ENCODE peak calls at places on chromosomes 13 and 19, in eight cellular contexts. One of them, this sample, is unnamed. For H3K9me3, the result is how much of the 10 kb centered on the place peaks cover.

GRCh38 chr13:96898212-96898611 is 96.1 kb downstream of the OXGR1 start:
- DNase-seq in fibroblast of lung: peak
- DNase-seq in IMR-90: no peak
- DNase-seq in neural progenitor cell: no peak
- DNase-seq in astrocyte: peak
- DNase-seq in neuronal stem cell: no peak
- DNase-seq in trophoblast cell: no peak
- DNase-seq in DND-41: no peak
- DNase-seq in this sample: no peak

GRCh38 chr13:110628952-110629701 is 13.8 kb downstream of the NAXD start:
- DNase-seq in astrocyte: peak
- DNase-seq in DND-41: no peak
- DNase-seq in trophoblast cell: peak
- DNase-seq in neural progenitor cell: no peak
- DNase-seq in fibroblast of lung: peak
- DNase-seq in IMR-90: no peak
- DNase-seq in neuronal stem cell: no peak
- DNase-seq in this sample: peak

GRCh38 chr13:112083971-112084370 is 17.0 kb downstream of the SOX1 start:
- DNase-seq in neuronal stem cell: no peak
- DNase-seq in astrocyte: no peak
- DNase-seq in IMR-90: no peak
- DNase-seq in DND-41: no peak
- DNase-seq in trophoblast cell: no peak
- DNase-seq in neural progenitor cell: no peak
- DNase-seq in fibroblast of lung: no peak
- DNase-seq in this sample: no peak

GRCh38 chr13:98571955-98572662 is 4.8 kb downstream of the STK24 start:
- DNase-seq in trophoblast cell: no peak
- DNase-seq in IMR-90: peak
- DNase-seq in fibroblast of lung: peak
- DNase-seq in astrocyte: peak
- DNase-seq in DND-41: peak
- DNase-seq in neuronal stem cell: no peak
- DNase-seq in neural progenitor cell: no peak
- DNase-seq in this sample: no peak

GRCh38 chr13:72072223-72072622 is 205.2 kb upstream of the DACH1 start:
- DNase-seq in IMR-90: no peak
- DNase-seq in fibroblast of lung: no peak
- DNase-seq in trophoblast cell: no peak
- DNase-seq in neural progenitor cell: no peak
- DNase-seq in astrocyte: no peak
- DNase-seq in DND-41: no peak
- DNase-seq in neuronal stem cell: no peak
- DNase-seq in this sample: no peak

GRCh38 chr19:3027981-3028304 is 1.1 kb downstream of the TLE2 start:
- DNase-seq in astrocyte: no peak
- DNase-seq in DND-41: no peak
- DNase-seq in neuronal stem cell: no peak
- DNase-seq in fibroblast of lung: no peak
- DNase-seq in neural progenitor cell: no peak
- DNase-seq in trophoblast cell: no peak
- DNase-seq in IMR-90: no peak
- DNase-seq in this sample: no peak

GRCh38 chr13:82147526-82147925 is 1734.7 kb downstream of the SLITRK1 start:
- DNase-seq in IMR-90: no peak
- DNase-seq in astrocyte: no peak
- DNase-seq in neural progenitor cell: no peak
- DNase-seq in fibroblast of lung: no peak
- DNase-seq in DND-41: no peak
- DNase-seq in neuronal stem cell: no peak
- DNase-seq in trophoblast cell: no peak
- DNase-seq in this sample: no peak

GRCh38 chr13:30985637-30986205 is 53.3 kb downstream of the TEX26 start:
- DNase-seq in neural progenitor cell: no peak
- DNase-seq in DND-41: no peak
- DNase-seq in astrocyte: peak
- DNase-seq in neuronal stem cell: no peak
- DNase-seq in IMR-90: peak
- DNase-seq in trophoblast cell: no peak
- DNase-seq in fibroblast of lung: peak
- DNase-seq in this sample: no peak

GRCh38 chr19:51460164-51460992 is 2.1 kb upstream of the SIGLEC8 start:
- DNase-seq in astrocyte: no peak
- DNase-seq in neural progenitor cell: peak
- DNase-seq in IMR-90: peak
- DNase-seq in trophoblast cell: peak
- DNase-seq in DND-41: no peak
- DNase-seq in neuronal stem cell: no peak
- DNase-seq in fibroblast of lung: no peak
- DNase-seq in this sample: peak

GRCh38 chr19:33459691-33460090 is 61.9 kb downstream of the PEPD start:
- DNase-seq in neuronal stem cell: no peak
- DNase-seq in IMR-90: no peak
- DNase-seq in astrocyte: no peak
- DNase-seq in neural progenitor cell: no peak
- DNase-seq in fibroblast of lung: no peak
- DNase-seq in DND-41: no peak
- DNase-seq in trophoblast cell: no peak
- DNase-seq in this sample: peak

GRCh38 chr13:113776231-113777125 is 17.5 kb downstream of the TMEM255B start:
- DNase-seq in DND-41: no peak
- DNase-seq in trophoblast cell: no peak
- DNase-seq in IMR-90: no peak
- DNase-seq in fibroblast of lung: no peak
- DNase-seq in neural progenitor cell: no peak
- DNase-seq in neuronal stem cell: no peak
- DNase-seq in astrocyte: no peak
- DNase-seq in this sample: no peak

GRCh38 chr13:48234652-48235099 is 1.7 kb downstream of the ITM2B start:
- DNase-seq in IMR-90: no peak
- DNase-seq in astrocyte: no peak
- DNase-seq in fibroblast of lung: no peak
- DNase-seq in DND-41: no peak
- DNase-seq in neuronal stem cell: no peak
- DNase-seq in neural progenitor cell: no peak
- DNase-seq in trophoblast cell: no peak
- DNase-seq in this sample: no peak
- H3K4me3 ChIP-seq in IMR-90: peak
- H3K4me3 ChIP-seq in astrocyte: peak
- H3K4me3 ChIP-seq in fibroblast of lung: peak
- H3K4me3 ChIP-seq in DND-41: peak
- H3K4me3 ChIP-seq in neuronal stem cell: no peak
- H3K4me3 ChIP-seq in neural progenitor cell: peak
- H3K4me3 ChIP-seq in trophoblast cell: no peak
- H3K4me3 ChIP-seq in this sample: peak

GRCh38 chr19:7623725-7624603 is 5.4 kb downstream of the XAB2 start:
- DNase-seq in fibroblast of lung: no peak
- DNase-seq in trophoblast cell: no peak
- DNase-seq in IMR-90: no peak
- DNase-seq in neuronal stem cell: no peak
- DNase-seq in neural progenitor cell: no peak
- DNase-seq in DND-41: no peak
- DNase-seq in astrocyte: no peak
- DNase-seq in this sample: no peak

GRCh38 chr19:7620442-7621412 is 8.6 kb downstream of the XAB2 start:
- DNase-seq in astrocyte: no peak
- DNase-seq in neural progenitor cell: no peak
- DNase-seq in fibroblast of lung: no peak
- DNase-seq in neuronal stem cell: no peak
- DNase-seq in DND-41: no peak
- DNase-seq in trophoblast cell: no peak
- DNase-seq in IMR-90: no peak
- DNase-seq in this sample: no peak

GRCh38 chr19:7624810-7625209 is 4.5 kb downstream of the XAB2 start:
- DNase-seq in IMR-90: no peak
- DNase-seq in neural progenitor cell: no peak
- DNase-seq in trophoblast cell: no peak
- DNase-seq in neuronal stem cell: no peak
- DNase-seq in fibroblast of lung: no peak
- DNase-seq in DND-41: no peak
- DNase-seq in astrocyte: no peak
- DNase-seq in this sample: no peak

GRCh38 chr19:7625763-7626372 is 3.5 kb downstream of the XAB2 start:
- DNase-seq in neuronal stem cell: no peak
- DNase-seq in fibroblast of lung: no peak
- DNase-seq in DND-41: no peak
- DNase-seq in trophoblast cell: no peak
- DNase-seq in IMR-90: no peak
- DNase-seq in neural progenitor cell: no peak
- DNase-seq in astrocyte: no peak
- DNase-seq in this sample: no peak

GRCh38 chr19:7622933-7623685 is 6.2 kb downstream of the XAB2 start:
- DNase-seq in fibroblast of lung: no peak
- DNase-seq in neuronal stem cell: no peak
- DNase-seq in neural progenitor cell: no peak
- DNase-seq in astrocyte: no peak
- DNase-seq in DND-41: no peak
- DNase-seq in IMR-90: no peak
- DNase-seq in trophoblast cell: no peak
- DNase-seq in this sample: peak
- H3K9ac ChIP-seq in fibroblast of lung: no peak
- H3K9ac ChIP-seq in neuronal stem cell: no peak
- H3K9ac ChIP-seq in neural progenitor cell: no peak
- H3K9ac ChIP-seq in astrocyte: no peak
- H3K9ac ChIP-seq in DND-41: no peak
- H3K9ac ChIP-seq in IMR-90: no peak
- H3K9ac ChIP-seq in trophoblast cell: no peak
- H3K9ac ChIP-seq in this sample: no peak

GRCh38 chr13:99653526-99653925 is 152.3 kb downstream of the TM9SF2 start:
- DNase-seq in fibroblast of lung: no peak
- DNase-seq in neural progenitor cell: no peak
- DNase-seq in DND-41: no peak
- DNase-seq in astrocyte: no peak
- DNase-seq in IMR-90: no peak
- DNase-seq in trophoblast cell: no peak
- DNase-seq in neuronal stem cell: no peak
- DNase-seq in this sample: no peak
- H3K9me3 ChIP-seq in fibroblast of lung: under half
- H3K9me3 ChIP-seq in neural progenitor cell: under half
- H3K9me3 ChIP-seq in DND-41: under half
- H3K9me3 ChIP-seq in astrocyte: under half
- H3K9me3 ChIP-seq in IMR-90: under half
- H3K9me3 ChIP-seq in trophoblast cell: under half
- H3K9me3 ChIP-seq in neuronal stem cell: under half
- H3K9me3 ChIP-seq in this sample: under half

GRCh38 chr19:38949580-38950367 is 19.0 kb downstream of the MRPS12 start:
- DNase-seq in fibroblast of lung: peak
- DNase-seq in IMR-90: peak
- DNase-seq in astrocyte: peak
- DNase-seq in neural progenitor cell: peak
- DNase-seq in trophoblast cell: peak
- DNase-seq in neuronal stem cell: peak
- DNase-seq in DND-41: no peak
- DNase-seq in this sample: peak
- H3K4me3 ChIP-seq in fibroblast of lung: peak
- H3K4me3 ChIP-seq in IMR-90: no peak
- H3K4me3 ChIP-seq in astrocyte: peak
- H3K4me3 ChIP-seq in neural progenitor cell: peak
- H3K4me3 ChIP-seq in trophoblast cell: peak
- H3K4me3 ChIP-seq in neuronal stem cell: peak
- H3K4me3 ChIP-seq in DND-41: no peak
- H3K4me3 ChIP-seq in this sample: no peak

DNA sequence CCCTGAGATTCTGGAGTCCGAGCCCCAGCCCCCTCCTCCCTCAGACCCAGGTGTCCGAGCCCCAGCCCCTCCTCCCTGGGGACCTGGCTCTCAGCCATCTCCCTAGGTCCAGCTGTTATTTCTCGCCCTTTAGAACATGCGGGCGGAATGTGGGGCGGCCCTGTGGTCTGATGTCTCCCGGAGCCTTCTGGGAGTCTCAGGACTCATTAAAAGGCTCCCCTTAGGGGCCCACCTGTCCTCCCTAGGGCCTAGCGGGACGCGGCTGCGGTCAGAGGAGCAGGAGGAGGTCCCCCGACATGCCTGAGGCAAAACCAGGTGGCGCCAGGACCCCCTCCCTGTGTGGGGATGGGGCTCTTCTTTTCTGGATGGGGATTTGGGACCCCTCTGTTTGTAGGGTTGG is at the start of gene MYBPC2:
- DNase-seq in astrocyte: no peak
- DNase-seq in IMR-90: no peak
- DNase-seq in neuronal stem cell: no peak
- DNase-seq in DND-41: no peak
- DNase-seq in fibroblast of lung: no peak
- DNase-seq in trophoblast cell: peak
- DNase-seq in neural progenitor cell: peak
- DNase-seq in this sample: peak
- H3K9ac ChIP-seq in astrocyte: peak
- H3K9ac ChIP-seq in IMR-90: no peak
- H3K9ac ChIP-seq in neuronal stem cell: no peak
- H3K9ac ChIP-seq in DND-41: peak
- H3K9ac ChIP-seq in fibroblast of lung: no peak
- H3K9ac ChIP-seq in trophoblast cell: no peak
- H3K9ac ChIP-seq in neural progenitor cell: peak
- H3K9ac ChIP-seq in this sample: peak

GRCh38 chr19:53068834-53069233 is 24.3 kb downstream of the ERVV-2 start:
- DNase-seq in IMR-90: no peak
- DNase-seq in astrocyte: no peak
- DNase-seq in neural progenitor cell: no peak
- DNase-seq in trophoblast cell: no peak
- DNase-seq in fibroblast of lung: no peak
- DNase-seq in neuronal stem cell: no peak
- DNase-seq in DND-41: no peak
- DNase-seq in this sample: no peak
- H3K9me3 ChIP-seq in IMR-90: half or more
- H3K9me3 ChIP-seq in astrocyte: half or more
- H3K9me3 ChIP-seq in neural progenitor cell: under half
- H3K9me3 ChIP-seq in trophoblast cell: under half
- H3K9me3 ChIP-seq in fibroblast of lung: under half
- H3K9me3 ChIP-seq in neuronal stem cell: under half
- H3K9me3 ChIP-seq in DND-41: under half
- H3K9me3 ChIP-seq in this sample: half or more

DNA sequence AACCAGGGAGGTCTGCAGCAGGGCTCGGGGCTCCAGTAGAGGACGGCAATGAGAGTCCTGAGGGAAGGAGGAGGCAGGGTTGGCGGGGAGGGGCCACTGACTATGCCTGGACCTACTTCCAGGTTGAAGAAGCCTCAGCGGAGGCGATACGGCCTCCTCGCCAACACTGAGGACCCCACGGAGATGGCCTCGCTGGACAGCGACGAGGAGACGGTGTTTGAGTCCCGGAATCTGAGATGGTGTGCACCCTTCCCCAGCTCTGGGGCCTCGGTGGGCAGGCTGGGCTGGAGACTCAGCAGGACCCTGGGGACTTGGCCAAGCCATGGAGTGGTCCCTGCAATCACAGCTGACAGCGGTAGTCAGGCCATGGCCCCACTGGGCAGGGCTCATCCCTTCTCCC is 1.7 kb downstream of the FAM174C start:
- DNase-seq in IMR-90: no peak
- DNase-seq in neuronal stem cell: no peak
- DNase-seq in astrocyte: no peak
- DNase-seq in DND-41: no peak
- DNase-seq in trophoblast cell: no peak
- DNase-seq in neural progenitor cell: no peak
- DNase-seq in fibroblast of lung: no peak
- DNase-seq in this sample: no peak
- H3K4me3 ChIP-seq in IMR-90: no peak
- H3K4me3 ChIP-seq in neuronal stem cell: no peak
- H3K4me3 ChIP-seq in astrocyte: no peak
- H3K4me3 ChIP-seq in DND-41: peak
- H3K4me3 ChIP-seq in trophoblast cell: no peak
- H3K4me3 ChIP-seq in neural progenitor cell: no peak
- H3K4me3 ChIP-seq in fibroblast of lung: no peak
- H3K4me3 ChIP-seq in this sample: no peak

GRCh38 chr19:30718728-30719127 is 346.5 kb downstream of the ZNF536 start:
- DNase-seq in trophoblast cell: no peak
- DNase-seq in neuronal stem cell: no peak
- DNase-seq in IMR-90: no peak
- DNase-seq in DND-41: no peak
- DNase-seq in astrocyte: no peak
- DNase-seq in fibroblast of lung: no peak
- DNase-seq in neural progenitor cell: no peak
- DNase-seq in this sample: no peak
- H3K9ac ChIP-seq in trophoblast cell: no peak
- H3K9ac ChIP-seq in neuronal stem cell: no peak
- H3K9ac ChIP-seq in IMR-90: no peak
- H3K9ac ChIP-seq in DND-41: no peak
- H3K9ac ChIP-seq in astrocyte: no peak
- H3K9ac ChIP-seq in fibroblast of lung: no peak
- H3K9ac ChIP-seq in neural progenitor cell: no peak
- H3K9ac ChIP-seq in this sample: no peak